ENCODE peak calls at places on chromosomes 16 and 17, in five cellular contexts. X is lower lobe of right lung, L is pons, H is GM20000, G is dermis blood vessel endothelial cell. D is an unnamed sample.

GRCh38 chr17:82985973-82986372 is 93.4 kb upstream of the METRNL start:
- DNase-seq in L (no peak), H (peak), X (peak), G (peak), D (peak)

GRCh38 chr17:77286641-77287431 is 146.1 kb downstream of the SEC14L1 start:
- DNase-seq in L (no peak), H (no peak), G (peak), X (peak), D (no peak)

GRCh38 chr17:32881054-32881453 is 4.1 kb upstream of the MYO1D start:
- DNase-seq in H (peak), G (no peak), L (no peak), X (no peak), D (no peak)

GRCh38 chr17:49834118-49834743 is 13.6 kb downstream of the TAC4 start:
- DNase-seq in H (no peak), L (no peak), G (no peak), X (no peak), D (no peak)

GRCh38 chr16:47054306-47054705 is 80.8 kb upstream of the DNAJA2 start:
- DNase-seq in X (no peak), H (no peak), G (no peak), L (no peak), D (no peak)

GRCh38 chr16:57203451-57203850 is 17.3 kb downstream of the RSPRY1 start:
- DNase-seq in G (no peak), H (no peak), X (no peak), L (no peak), D (no peak)

GRCh38 chr17:39099686-39100293 is 51.6 kb downstream of the PLXDC1 start:
- DNase-seq in G (no peak), X (no peak), H (no peak), L (no peak), D (no peak)

GRCh38 chr17:35041390-35041789 is 22.1 kb downstream of the RFFL start:
- DNase-seq in X (no peak), G (no peak), L (no peak), H (no peak), D (no peak)

GRCh38 chr16:73054131-73054496 is 6.2 kb upstream of the ZFHX3 start:
- DNase-seq in L (no peak), H (no peak), G (peak), X (no peak), D (no peak)

GRCh38 chr17:74740641-74741387 is 3.8 kb downstream of the RAB37 start:
- DNase-seq in G (no peak), X (no peak), L (no peak), H (no peak), D (no peak)

GRCh38 chr16:83840060-83840617 is 32.4 kb downstream of the HSBP1 start:
- DNase-seq in X (no peak), H (no peak), L (no peak), G (no peak), D (no peak)

GRCh38 chr16:14111713-14112538 is 40.8 kb downstream of the MRTFB start:
- DNase-seq in L (no peak), H (no peak), X (no peak), G (peak), D (no peak)

GRCh38 chr16:10339777-10340752 is 45.8 kb upstream of the ATF7IP2 start:
- DNase-seq in H (no peak), X (no peak), L (no peak), G (no peak), D (no peak)

GRCh38 chr16:22337849-22338248 is 36.6 kb downstream of the CDR2 start:
- DNase-seq in G (no peak), L (no peak), X (no peak), H (no peak), D (no peak)

GRCh38 chr17:68004201-68004600 is 7.9 kb upstream of the C17orf58 start:
- DNase-seq in G (no peak), H (no peak), L (no peak), X (no peak), D (no peak)

GRCh38 chr17:56310780-56311179 is 157.5 kb downstream of the ANKFN1 start:
- DNase-seq in X (no peak), H (no peak), G (no peak), L (no peak), D (no peak)

GRCh38 chr16:57394444-57394843 is 10.1 kb upstream of the CCL17 start:
- DNase-seq in H (no peak), G (no peak), X (no peak), L (no peak), D (no peak)

GRCh38 chr16:89343501-89344291 is 126.2 kb downstream of the ZNF778 start:
- DNase-seq in H (no peak), L (no peak), G (no peak), X (peak), D (peak)

GRCh38 chr17:81004336-81005015 is 12.8 kb downstream of the CHMP6 start:
- DNase-seq in L (no peak), G (no peak), H (peak), X (no peak), D (peak)

GRCh38 chr17:69075823-69076222 is 15.1 kb upstream of the ABCA9 start:
- DNase-seq in L (no peak), X (no peak), G (no peak), H (no peak), D (no peak)

GRCh38 chr17:67420994-67421393 is 43.9 kb downstream of the PITPNC1 start:
- DNase-seq in G (peak), X (no peak), L (no peak), H (no peak), D (no peak)

GRCh38 chr16:90023078-90023447 is 3.8 kb upstream of the DBNDD1 start:
- DNase-seq in X (no peak), G (no peak), H (no peak), L (no peak), D (no peak)

GRCh38 chr16:65415460-65415859 is 293.6 kb upstream of the CDH11 start:
- DNase-seq in L (no peak), H (no peak), G (no peak), X (no peak), D (peak)

GRCh38 chr16:47725188-47725695 is 264.1 kb downstream of the PHKB start:
- DNase-seq in G (no peak), X (no peak), H (no peak), L (no peak), D (no peak)

GRCh38 chr17:66982011-66982508 is 17.6 kb downstream of the CACNG4 start:
- DNase-seq in H (no peak), G (no peak), X (no peak), L (no peak), D (no peak)

GRCh38 chr16:69182730-69183416 is 4.1 kb upstream of the SNTB2 start:
- DNase-seq in L (no peak), X (no peak), G (no peak), H (no peak), D (no peak)

GRCh38 chr17:29149431-29150064 is 30.6 kb downstream of the MYO18A start:
- DNase-seq in G (no peak), L (peak), X (no peak), H (peak), D (no peak)

GRCh38 chr16:84270531-84270930 is 24.1 kb upstream of the WFDC1 start:
- DNase-seq in L (no peak), X (no peak), G (no peak), H (no peak), D (no peak)

GRCh38 chr16:58639836-58640235 is 10.2 kb upstream of the CNOT1 start:
- DNase-seq in X (no peak), H (no peak), L (no peak), G (no peak), D (no peak)

GRCh38 chr16:88068476-88069396 is 117.5 kb downstream of the BANP start:
- DNase-seq in X (peak), G (no peak), H (no peak), L (no peak), D (no peak)

GRCh38 chr17:29143894-29144293 is 36.3 kb downstream of the MYO18A start:
- DNase-seq in G (peak), X (no peak), L (peak), H (no peak), D (peak)

GRCh38 chr17:1762906-1763829 is 1.3 kb downstream of the SERPINF1 start:
- DNase-seq in H (no peak), G (no peak), L (peak), X (no peak), D (no peak)

GRCh38 chr17:59244081-59244480 is 23.8 kb downstream of the GDPD1 start:
- DNase-seq in L (no peak), H (no peak), X (no peak), G (no peak), D (no peak)

GRCh38 chr16:69273009-69273408 is 38.1 kb upstream of the VPS4A start:
- DNase-seq in H (no peak), X (no peak), L (no peak), G (no peak), D (no peak)

GRCh38 chr16:54459509-54460235 is 173.1 kb upstream of the IRX3 start:
- DNase-seq in L (no peak), X (no peak), H (no peak), G (no peak), D (no peak)

GRCh38 chr17:49512296-49513043 is 17.4 kb downstream of the NGFR start:
- DNase-seq in G (no peak), X (no peak), L (no peak), H (no peak), D (peak)

GRCh38 chr17:18981385-18981641 is 23.3 kb downstream of the FAM83G start:
- DNase-seq in X (no peak), H (no peak), L (no peak), G (no peak), D (no peak)

GRCh38 chr17:49482144-49482817 is 12.8 kb upstream of the NGFR start:
- DNase-seq in G (no peak), X (no peak), L (peak), H (no peak), D (no peak)